ENCODE peak calls at places on chromosomes 7 and 10, in nine cellular contexts. One of them, this sample, is unnamed.

GRCh38 chr7:40833541-40834234 is 698.9 kb downstream of the SUGCT start:
- DNase-seq in GM23338: no peak
- DNase-seq in H1: no peak
- DNase-seq in SK-N-MC: no peak
- DNase-seq in suprapubic skin: no peak
- DNase-seq in prostate gland: no peak
- DNase-seq in GM12891: no peak
- DNase-seq in stomach: no peak
- DNase-seq in HCT116: no peak
- DNase-seq in this sample: no peak

GRCh38 chr7:36472141-36472729 is 82.6 kb downstream of the ANLN start:
- DNase-seq in H1: no peak
- DNase-seq in stomach: no peak
- DNase-seq in suprapubic skin: no peak
- DNase-seq in SK-N-MC: no peak
- DNase-seq in GM23338: no peak
- DNase-seq in GM12891: no peak
- DNase-seq in prostate gland: no peak
- DNase-seq in HCT116: no peak
- DNase-seq in this sample: no peak

GRCh38 chr10:13857465-13857864 is 270.7 kb downstream of the PRPF18 start:
- DNase-seq in HCT116: no peak
- DNase-seq in prostate gland: no peak
- DNase-seq in stomach: no peak
- DNase-seq in SK-N-MC: no peak
- DNase-seq in GM23338: no peak
- DNase-seq in GM12891: no peak
- DNase-seq in suprapubic skin: no peak
- DNase-seq in H1: no peak
- DNase-seq in this sample: no peak

GRCh38 chr10:8998751-8999150 is 944.3 kb downstream of the GATA3 start:
- DNase-seq in SK-N-MC: no peak
- DNase-seq in stomach: no peak
- DNase-seq in GM12891: no peak
- DNase-seq in H1: no peak
- DNase-seq in prostate gland: no peak
- DNase-seq in GM23338: no peak
- DNase-seq in HCT116: no peak
- DNase-seq in suprapubic skin: no peak
- DNase-seq in this sample: no peak

GRCh38 chr10:97701438-97702064 is 12.0 kb upstream of the MARVELD1 start:
- DNase-seq in stomach: peak; percentile 56
- DNase-seq in prostate gland: peak; percentile 51
- DNase-seq in H1: no peak
- DNase-seq in SK-N-MC: no peak
- DNase-seq in GM12891: peak; percentile 68
- DNase-seq in GM23338: peak; percentile 92
- DNase-seq in suprapubic skin: no peak
- DNase-seq in HCT116: no peak
- DNase-seq in this sample: peak; percentile 59

GRCh38 chr7:15104411-15105092 is 202.0 kb upstream of the DGKB start:
- DNase-seq in suprapubic skin: no peak
- DNase-seq in prostate gland: no peak
- DNase-seq in SK-N-MC: no peak
- DNase-seq in HCT116: no peak
- DNase-seq in H1: no peak
- DNase-seq in stomach: no peak
- DNase-seq in GM23338: no peak
- DNase-seq in GM12891: no peak
- DNase-seq in this sample: no peak

GRCh38 chr7:138890782-138891445 is 90.3 kb downstream of the KIAA1549 start:
- DNase-seq in H1: no peak
- DNase-seq in suprapubic skin: no peak
- DNase-seq in GM12891: no peak
- DNase-seq in HCT116: no peak
- DNase-seq in SK-N-MC: no peak
- DNase-seq in prostate gland: no peak
- DNase-seq in GM23338: no peak
- DNase-seq in stomach: no peak
- DNase-seq in this sample: no peak

GRCh38 chr10:91462423-91462822 is 52.3 kb downstream of the HECTD2 start:
- DNase-seq in prostate gland: no peak
- DNase-seq in GM23338: no peak
- DNase-seq in H1: no peak
- DNase-seq in HCT116: no peak
- DNase-seq in suprapubic skin: no peak
- DNase-seq in stomach: no peak
- DNase-seq in SK-N-MC: no peak
- DNase-seq in GM12891: no peak
- DNase-seq in this sample: no peak

GRCh38 chr10:15461353-15462108 is 90.4 kb upstream of the FAM171A1 start:
- DNase-seq in GM23338: no peak
- DNase-seq in GM12891: no peak
- DNase-seq in suprapubic skin: no peak
- DNase-seq in SK-N-MC: no peak
- DNase-seq in H1: no peak
- DNase-seq in prostate gland: no peak
- DNase-seq in stomach: no peak
- DNase-seq in HCT116: peak; percentile 22
- DNase-seq in this sample: peak; percentile 52

GRCh38 chr10:60299961-60300883 is 89.5 kb downstream of the ANK3 start:
- DNase-seq in HCT116: no peak
- DNase-seq in prostate gland: no peak
- DNase-seq in GM12891: no peak
- DNase-seq in SK-N-MC: no peak
- DNase-seq in stomach: no peak
- DNase-seq in GM23338: peak; percentile 91
- DNase-seq in suprapubic skin: no peak
- DNase-seq in H1: peak; percentile 53
- DNase-seq in this sample: peak; percentile 90

GRCh38 chr10:45817912-45818311 is 29.4 kb downstream of the AGAP4 start:
- DNase-seq in suprapubic skin: no peak
- DNase-seq in SK-N-MC: no peak
- DNase-seq in GM12891: no peak
- DNase-seq in stomach: no peak
- DNase-seq in H1: no peak
- DNase-seq in GM23338: no peak
- DNase-seq in prostate gland: no peak
- DNase-seq in HCT116: no peak
- DNase-seq in this sample: no peak

GRCh38 chr10:667096-667495 is 22.4 kb downstream of the DIP2C start:
- DNase-seq in HCT116: no peak
- DNase-seq in prostate gland: no peak
- DNase-seq in H1: no peak
- DNase-seq in stomach: no peak
- DNase-seq in GM23338: no peak
- DNase-seq in suprapubic skin: no peak
- DNase-seq in GM12891: no peak
- DNase-seq in SK-N-MC: no peak
- DNase-seq in this sample: no peak

GRCh38 chr10:664248-664647 is 25.2 kb downstream of the DIP2C start:
- DNase-seq in HCT116: no peak
- DNase-seq in GM12891: no peak
- DNase-seq in suprapubic skin: no peak
- DNase-seq in SK-N-MC: no peak
- DNase-seq in H1: no peak
- DNase-seq in prostate gland: no peak
- DNase-seq in GM23338: no peak
- DNase-seq in stomach: no peak
- DNase-seq in this sample: no peak

GRCh38 chr10:666237-667012 is 23.0 kb downstream of the DIP2C start:
- DNase-seq in stomach: no peak
- DNase-seq in suprapubic skin: no peak
- DNase-seq in GM23338: no peak
- DNase-seq in HCT116: no peak
- DNase-seq in prostate gland: no peak
- DNase-seq in SK-N-MC: no peak
- DNase-seq in GM12891: no peak
- DNase-seq in H1: no peak
- DNase-seq in this sample: no peak

GRCh38 chr10:664893-665292 is 24.6 kb downstream of the DIP2C start:
- DNase-seq in SK-N-MC: no peak
- DNase-seq in prostate gland: no peak
- DNase-seq in HCT116: no peak
- DNase-seq in suprapubic skin: no peak
- DNase-seq in GM12891: no peak
- DNase-seq in GM23338: no peak
- DNase-seq in H1: no peak
- DNase-seq in stomach: no peak
- DNase-seq in this sample: no peak

DNA sequence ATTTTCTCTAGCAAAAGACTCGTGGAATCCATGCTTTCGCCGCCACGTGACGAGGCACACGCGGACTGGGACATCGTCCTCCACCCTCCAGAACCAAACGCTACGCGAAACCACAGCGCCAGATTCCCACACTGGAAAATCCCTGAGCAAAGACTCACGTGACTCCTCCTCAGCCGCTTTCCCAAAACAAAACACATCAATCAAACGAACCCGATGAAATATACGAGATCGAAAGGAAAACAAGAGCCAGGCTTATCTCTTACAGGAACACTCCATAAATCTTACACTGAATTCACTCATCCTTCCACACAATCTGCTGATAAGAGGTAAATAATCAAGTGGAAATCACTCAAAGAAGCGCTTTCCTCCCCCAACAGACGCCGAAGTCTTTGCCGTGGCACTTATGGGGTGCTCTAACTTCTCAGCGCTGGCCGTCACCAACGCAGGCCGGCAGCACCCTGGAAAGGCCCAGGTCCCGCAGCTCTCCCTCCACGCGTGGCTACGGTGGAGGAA is 23.8 kb downstream of the DIP2C start:
- DNase-seq in GM12891: no peak
- DNase-seq in GM23338: no peak
- DNase-seq in stomach: no peak
- DNase-seq in SK-N-MC: no peak
- DNase-seq in HCT116: no peak
- DNase-seq in suprapubic skin: no peak
- DNase-seq in prostate gland: no peak
- DNase-seq in H1: no peak
- DNase-seq in this sample: no peak
- TF ChIP-seq POLR2AphosphoS5 in GM12891: no peak
- TF ChIP-seq POLR2AphosphoS5 in GM23338: no peak
- TF ChIP-seq POLR2AphosphoS5 in stomach: no peak
- TF ChIP-seq POLR2AphosphoS5 in SK-N-MC: no peak
- TF ChIP-seq POLR2AphosphoS5 in HCT116: no peak
- TF ChIP-seq POLR2AphosphoS5 in suprapubic skin: no peak
- TF ChIP-seq POLR2AphosphoS5 in prostate gland: no peak
- TF ChIP-seq POLR2AphosphoS5 in H1: no peak
- TF ChIP-seq POLR2AphosphoS5 in this sample: no peak

GRCh38 chr10:103808784-103809183 is 46.6 kb downstream of the SH3PXD2A start:
- DNase-seq in stomach: no peak
- DNase-seq in GM23338: no peak
- DNase-seq in SK-N-MC: no peak
- DNase-seq in GM12891: no peak
- DNase-seq in HCT116: no peak
- DNase-seq in prostate gland: no peak
- DNase-seq in suprapubic skin: peak; percentile 26
- DNase-seq in H1: no peak
- DNase-seq in this sample: no peak

GRCh38 chr10:103814626-103815370 is 40.6 kb downstream of the SH3PXD2A start:
- DNase-seq in suprapubic skin: peak; percentile 35
- DNase-seq in SK-N-MC: no peak
- DNase-seq in stomach: no peak
- DNase-seq in HCT116: no peak
- DNase-seq in GM12891: no peak
- DNase-seq in H1: no peak
- DNase-seq in prostate gland: no peak
- DNase-seq in GM23338: no peak
- DNase-seq in this sample: no peak

GRCh38 chr10:103814104-103814503 is 41.3 kb downstream of the SH3PXD2A start:
- DNase-seq in SK-N-MC: no peak
- DNase-seq in suprapubic skin: peak; percentile 21
- DNase-seq in GM23338: no peak
- DNase-seq in H1: no peak
- DNase-seq in HCT116: no peak
- DNase-seq in GM12891: no peak
- DNase-seq in prostate gland: no peak
- DNase-seq in stomach: no peak
- DNase-seq in this sample: no peak

GRCh38 chr10:103812004-103812403 is 43.4 kb downstream of the SH3PXD2A start:
- DNase-seq in GM12891: no peak
- DNase-seq in stomach: peak; percentile 86
- DNase-seq in prostate gland: no peak
- DNase-seq in suprapubic skin: peak; percentile 48
- DNase-seq in H1: no peak
- DNase-seq in HCT116: no peak
- DNase-seq in SK-N-MC: no peak
- DNase-seq in GM23338: no peak
- DNase-seq in this sample: no peak

GRCh38 chr10:103812431-103812830 is 42.9 kb downstream of the SH3PXD2A start:
- DNase-seq in SK-N-MC: no peak
- DNase-seq in GM23338: no peak
- DNase-seq in stomach: no peak
- DNase-seq in GM12891: no peak
- DNase-seq in prostate gland: no peak
- DNase-seq in suprapubic skin: peak; percentile 59
- DNase-seq in HCT116: no peak
- DNase-seq in H1: no peak
- DNase-seq in this sample: no peak
- TF ChIP-seq POLR2AphosphoS5 in SK-N-MC: no peak
- TF ChIP-seq POLR2AphosphoS5 in GM23338: no peak
- TF ChIP-seq POLR2AphosphoS5 in stomach: no peak
- TF ChIP-seq POLR2AphosphoS5 in GM12891: no peak
- TF ChIP-seq POLR2AphosphoS5 in prostate gland: no peak
- TF ChIP-seq POLR2AphosphoS5 in suprapubic skin: no peak
- TF ChIP-seq POLR2AphosphoS5 in HCT116: no peak
- TF ChIP-seq POLR2AphosphoS5 in H1: no peak
- TF ChIP-seq POLR2AphosphoS5 in this sample: no peak

DNA sequence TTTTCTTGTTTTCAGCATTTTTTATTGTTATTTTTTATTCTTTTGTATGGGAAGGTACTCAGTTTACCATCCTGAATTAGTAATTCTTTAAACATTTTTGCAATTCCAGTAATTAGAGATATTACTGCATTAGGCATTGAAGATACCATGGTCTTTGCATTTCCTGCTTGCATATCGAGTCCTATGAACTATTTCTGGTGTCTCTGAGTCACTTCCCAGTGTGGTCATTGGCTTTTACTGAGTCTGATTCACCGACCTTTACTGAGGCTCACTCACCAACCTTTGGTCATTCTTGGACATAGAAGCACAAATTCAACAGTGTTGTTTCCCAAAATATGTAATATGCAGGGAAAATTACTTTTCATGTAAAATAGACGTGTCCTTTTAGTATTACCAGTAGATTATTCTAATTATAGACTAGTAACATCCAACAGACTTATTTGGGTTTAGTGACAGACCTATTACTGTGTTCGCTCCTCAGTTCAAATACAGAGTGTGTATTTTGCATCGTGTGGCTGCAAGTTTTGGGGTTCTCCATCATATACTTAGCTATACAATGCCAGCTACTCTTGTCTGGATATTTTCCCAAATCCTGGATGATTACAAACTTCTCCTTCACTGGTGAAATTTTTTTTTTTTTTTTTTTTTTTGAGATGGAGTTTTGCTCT is 180.7 kb upstream of the PRSS1 start:
- DNase-seq in HCT116: no peak
- DNase-seq in suprapubic skin: no peak
- DNase-seq in GM23338: no peak
- DNase-seq in H1: no peak
- DNase-seq in stomach: no peak
- DNase-seq in SK-N-MC: no peak
- DNase-seq in prostate gland: no peak
- DNase-seq in GM12891: no peak
- DNase-seq in this sample: no peak
- TF ChIP-seq POLR2AphosphoS5 in HCT116: no peak
- TF ChIP-seq POLR2AphosphoS5 in suprapubic skin: no peak
- TF ChIP-seq POLR2AphosphoS5 in GM23338: no peak
- TF ChIP-seq POLR2AphosphoS5 in H1: no peak
- TF ChIP-seq POLR2AphosphoS5 in stomach: no peak
- TF ChIP-seq POLR2AphosphoS5 in SK-N-MC: no peak
- TF ChIP-seq POLR2AphosphoS5 in prostate gland: no peak
- TF ChIP-seq POLR2AphosphoS5 in GM12891: no peak
- TF ChIP-seq POLR2AphosphoS5 in this sample: no peak

GRCh38 chr7:158976849-158977593 is 120.7 kb downstream of the DYNC2I1 start:
- DNase-seq in HCT116: peak; percentile 73
- DNase-seq in prostate gland: peak; percentile 75
- DNase-seq in GM12891: peak; percentile 72
- DNase-seq in stomach: peak; percentile 92
- DNase-seq in SK-N-MC: peak; percentile 44
- DNase-seq in H1: peak; percentile 57
- DNase-seq in GM23338: peak; percentile 93
- DNase-seq in suprapubic skin: peak; percentile 90
- DNase-seq in this sample: peak; percentile 92
- TF ChIP-seq POLR2AphosphoS5 in HCT116: peak; percentile 16
- TF ChIP-seq POLR2AphosphoS5 in prostate gland: peak; percentile 63
- TF ChIP-seq POLR2AphosphoS5 in GM12891: no peak
- TF ChIP-seq POLR2AphosphoS5 in stomach: peak; percentile 34
- TF ChIP-seq POLR2AphosphoS5 in SK-N-MC: no peak
- TF ChIP-seq POLR2AphosphoS5 in H1: no peak
- TF ChIP-seq POLR2AphosphoS5 in GM23338: no peak
- TF ChIP-seq POLR2AphosphoS5 in suprapubic skin: no peak
- TF ChIP-seq POLR2AphosphoS5 in this sample: no peak